ENCODE peak calls at places on chromosomes 5 and 9, in ten cellular contexts. C is stimulated activated CD4-positive, alpha-beta T cell treated with anti-CD3 and anti-CD28 coated beads, Interleukin-1b, Interleukin-23, amount 100 ng/mL, for 24 hours; H is AG10803; X is GM13977; M is BJ; K is SW 1271; Z is M059J; Q is MV-4-11; J is tibial artery; W is amniotic stem cell. N is an unnamed sample.

GRCh38 chr9:90167920-90168319 is 474.7 kb downstream of the DIRAS2 start:
- DNase-seq in C (no peak), H (no peak), X (no peak), M (no peak), K (no peak), Z (no peak), Q (no peak), J (no peak), W (no peak), N (peak)

GRCh38 chr5:130773813-130774212 is 391.2 kb downstream of the HINT1 start:
- DNase-seq in C (no peak), H (no peak), X (no peak), M (no peak), K (no peak), Z (peak), Q (peak), J (no peak), W (no peak), N (no peak)

GRCh38 chr5:160629007-160629402 is 207.3 kb downstream of the PTTG1 start:
- DNase-seq in C (no peak), H (no peak), X (no peak), M (no peak), K (no peak), Z (no peak), Q (no peak), J (no peak), W (no peak), N (no peak)

GRCh38 chr5:172102251-172102870 is 85.7 kb downstream of the STK10 start:
- DNase-seq in C (no peak), H (no peak), X (no peak), M (no peak), K (no peak), Z (no peak), Q (no peak), J (no peak), W (no peak), N (no peak)

GRCh38 chr9:134367796-134368490 is 41.7 kb downstream of the RXRA start:
- DNase-seq in C (no peak), H (no peak), X (no peak), M (no peak), K (no peak), Z (no peak), Q (no peak), J (no peak), W (no peak), N (peak)

GRCh38 chr9:121434946-121435345 is 64.7 kb downstream of the GGTA1 start:
- DNase-seq in C (no peak), H (peak), X (no peak), M (no peak), K (no peak), Z (no peak), Q (no peak), J (no peak), W (no peak), N (no peak)

GRCh38 chr5:55485073-55485472 is 49.7 kb downstream of the PLPP1 start:
- DNase-seq in C (no peak), H (no peak), X (no peak), M (no peak), K (no peak), Z (no peak), Q (no peak), J (no peak), W (no peak), N (no peak)

GRCh38 chr9:33943389-33943788 is 105.3 kb downstream of the UBAP2 start:
- DNase-seq in C (no peak), H (no peak), X (no peak), M (no peak), K (no peak), Z (no peak), Q (no peak), J (no peak), W (no peak), N (no peak)

GRCh38 chr5:160473736-160474483 is 52.3 kb downstream of the PTTG1 start:
- DNase-seq in C (no peak), H (no peak), X (no peak), M (no peak), K (no peak), Z (no peak), Q (no peak), J (no peak), W (no peak), N (no peak)

GRCh38 chr9:124932355-124932754 is 8.5 kb downstream of the GOLGA1 start:
- DNase-seq in C (no peak), H (no peak), X (no peak), M (no peak), K (no peak), Z (no peak), Q (peak), J (no peak), W (no peak), N (no peak)

GRCh38 chr9:111916234-111916645 is 19.6 kb downstream of the UGCG start:
- DNase-seq in C (no peak), H (no peak), X (peak), M (no peak), K (no peak), Z (no peak), Q (peak), J (no peak), W (no peak), N (no peak)

GRCh38 chr5:65750938-65751337 is 28.9 kb downstream of the NLN start:
- DNase-seq in C (no peak), H (peak), X (no peak), M (no peak), K (no peak), Z (no peak), Q (no peak), J (no peak), W (no peak), N (no peak)

GRCh38 chr9:99400184-99400731 is 178.2 kb downstream of the SEC61B start:
- DNase-seq in C (no peak), H (peak), X (no peak), M (no peak), K (no peak), Z (no peak), Q (no peak), J (no peak), W (no peak), N (no peak)

GRCh38 chr5:891837-892389 is 688 bp downstream of the BRD9 start:
- DNase-seq in C (no peak), H (peak), X (peak), M (no peak), K (no peak), Z (peak), Q (no peak), J (no peak), W (no peak), N (no peak)

GRCh38 chr9:39588056-39588814 is 232.8 kb downstream of the SPATA31A1 start:
- DNase-seq in C (no peak), H (no peak), X (peak), M (no peak), K (no peak), Z (peak), Q (no peak), J (no peak), W (no peak), N (no peak)

GRCh38 chr5:167759411-167759821 is 532.0 kb upstream of the WWC1 start:
- DNase-seq in C (no peak), H (peak), X (no peak), M (no peak), K (no peak), Z (peak), Q (no peak), J (no peak), W (no peak), N (no peak)

GRCh38 chr5:131607903-131608540 is 27.0 kb downstream of the RAPGEF6 start:
- DNase-seq in C (no peak), H (peak), X (no peak), M (no peak), K (no peak), Z (no peak), Q (no peak), J (no peak), W (no peak), N (no peak)

GRCh38 chr9:19554518-19554917 is 145.7 kb downstream of the ACER2 start:
- DNase-seq in C (no peak), H (no peak), X (no peak), M (no peak), K (no peak), Z (no peak), Q (peak), J (no peak), W (no peak), N (no peak)

N was measured in LNCaP clone FGC.